ENCODE peak calls at places on chromosomes 16 and 17, in five cellular contexts. B is astrocyte of the spinal cord, O is hepatocyte, W is fibroblast of the aortic adventitia, S is HCT116. P is an unnamed sample.

GRCh38 chr17:37447641-37448040 is 41.0 kb downstream of the TADA2A start:
- DNase-seq in S (peak), W (peak), B (peak), O (no peak), P (no peak)

GRCh38 chr16:19210968-19211367 is 42.9 kb downstream of the SYT17 start:
- DNase-seq in O (no peak), B (no peak), W (no peak), S (no peak), P (no peak)

GRCh38 chr16:86171329-86171728 is 272.4 kb downstream of the IRF8 start:
- DNase-seq in S (no peak), B (no peak), W (peak), O (peak), P (no peak)

GRCh38 chr16:5216681-5217080 is 119.1 kb upstream of the EEF2KMT start:
- DNase-seq in B (no peak), W (no peak), S (no peak), O (no peak), P (no peak)

GRCh38 chr16:47716571-47716970 is 255.4 kb downstream of the PHKB start:
- DNase-seq in W (peak), O (no peak), S (no peak), B (no peak), P (no peak)

GRCh38 chr16:87350681-87351319 is 32.8 kb downstream of the FBXO31 start:
- DNase-seq in B (no peak), S (no peak), O (no peak), W (peak), P (peak)

GRCh38 chr17:349666-350065 is 2.9 kb downstream of the RPH3AL start:
- DNase-seq in O (no peak), B (no peak), S (no peak), W (no peak), P (no peak)

GRCh38 chr17:34996422-34997029 is 16.2 kb downstream of the LIG3 start:
- DNase-seq in O (no peak), S (no peak), W (no peak), B (no peak), P (no peak)

GRCh38 chr16:61948414-61948813 is 87.8 kb downstream of the CDH8 start:
- DNase-seq in O (no peak), W (no peak), B (no peak), S (no peak), P (no peak)

GRCh38 chr16:86663691-86664517 is 85.6 kb downstream of the FOXL1 start:
- DNase-seq in W (peak), S (no peak), O (no peak), B (peak), P (no peak)

GRCh38 chr17:51434434-51435170 is 174.3 kb downstream of the UTP18 start:
- DNase-seq in W (no peak), B (no peak), O (no peak), S (peak), P (no peak)

GRCh38 chr16:51573191-51573590 is 422.1 kb upstream of the SALL1 start:
- DNase-seq in W (no peak), O (no peak), S (no peak), B (no peak), P (no peak)

GRCh38 chr17:6496636-6497441 is 52.6 kb downstream of the PIMREG start:
- DNase-seq in S (no peak), O (no peak), W (no peak), B (no peak), P (no peak)

GRCh38 chr17:65292430-65292829 is 155.3 kb downstream of the RGS9 start:
- DNase-seq in O (no peak), W (no peak), B (no peak), S (no peak), P (no peak)

GRCh38 chr17:6710317-6710716 is 2.9 kb downstream of the SLC13A5 start:
- DNase-seq in B (no peak), W (no peak), S (no peak), O (no peak), P (no peak)

GRCh38 chr17:82237083-82237745 is 8.4 kb downstream of the SLC16A3 start:
- DNase-seq in B (no peak), W (no peak), S (no peak), O (no peak), P (no peak)

DNA sequence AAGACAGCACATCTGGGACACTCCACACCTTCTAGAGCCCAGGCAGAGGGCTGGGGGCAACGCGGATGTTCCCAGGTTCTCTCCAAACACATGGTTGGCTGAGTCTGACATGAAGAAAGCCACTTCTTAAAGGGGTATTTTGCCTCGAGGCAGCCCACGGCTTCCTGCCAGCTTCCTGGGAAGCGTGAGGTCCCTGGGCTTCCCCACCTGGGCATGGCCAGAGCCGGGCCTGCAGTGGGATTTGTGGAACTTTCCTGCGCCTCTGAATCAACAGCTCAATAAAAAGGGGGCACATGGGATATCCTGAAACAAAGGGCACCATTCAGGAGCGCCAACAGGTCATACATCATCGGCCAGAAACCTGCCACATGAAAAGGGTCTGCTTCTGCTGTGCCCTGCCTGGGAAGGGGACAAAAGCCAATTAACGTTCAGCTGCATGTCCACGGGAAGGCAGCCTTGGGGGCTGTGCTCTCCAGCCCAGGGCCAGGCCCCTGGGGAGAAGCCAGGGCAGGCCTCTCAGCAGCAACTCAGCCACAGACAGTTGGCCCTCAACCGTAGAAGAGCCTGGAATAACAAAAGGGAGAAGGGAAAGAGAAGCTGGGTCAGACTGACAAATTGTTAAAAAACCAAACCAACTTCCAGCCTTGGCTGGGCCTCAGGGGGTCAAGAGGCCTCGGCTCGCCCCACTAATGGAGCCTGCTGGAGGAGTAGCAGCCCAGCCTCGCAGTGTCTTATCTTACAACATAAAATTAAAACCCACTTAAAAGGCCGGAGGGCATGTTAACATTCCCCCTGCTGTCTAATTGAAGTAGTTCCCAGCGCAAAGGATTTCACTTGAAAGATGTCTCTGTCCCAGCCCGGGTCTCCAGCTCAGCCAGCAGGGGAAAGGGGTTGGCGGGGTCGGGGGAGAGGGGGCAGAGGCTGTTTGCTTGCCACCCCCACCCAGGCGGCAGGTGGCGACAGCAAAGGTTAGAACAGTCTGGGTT is 34.2 kb downstream of the TBX4 start:
- DNase-seq in B (no peak), W (no peak), S (no peak), O (no peak), P (no peak)
- TF ChIP-seq CTCF in B (no peak), W (no peak), S (no peak), O (no peak), P (no peak)

GRCh38 chr17:50144845-50145531 is 5.5 kb downstream of the PPP1R9B start:
- DNase-seq in W (no peak), B (no peak), O (no peak), S (no peak), P (no peak)

GRCh38 chr17:50146230-50146926 is 4.1 kb downstream of the PPP1R9B start:
- DNase-seq in W (no peak), S (no peak), B (no peak), O (no peak), P (no peak)

GRCh38 chr17:50146927-50147640 is 3.4 kb downstream of the PPP1R9B start:
- DNase-seq in W (no peak), B (no peak), O (no peak), S (no peak), P (no peak)

GRCh38 chr17:50144346-50144745 is 6.1 kb downstream of the PPP1R9B start:
- DNase-seq in O (no peak), B (no peak), S (no peak), W (no peak), P (no peak)

GRCh38 chr17:50145532-50146229 is 4.8 kb downstream of the PPP1R9B start:
- DNase-seq in S (no peak), B (no peak), O (no peak), W (no peak), P (no peak)
- H3K4me3 ChIP-seq in S (no peak), B (no peak), O (no peak), W (peak), P (peak)

DNA sequence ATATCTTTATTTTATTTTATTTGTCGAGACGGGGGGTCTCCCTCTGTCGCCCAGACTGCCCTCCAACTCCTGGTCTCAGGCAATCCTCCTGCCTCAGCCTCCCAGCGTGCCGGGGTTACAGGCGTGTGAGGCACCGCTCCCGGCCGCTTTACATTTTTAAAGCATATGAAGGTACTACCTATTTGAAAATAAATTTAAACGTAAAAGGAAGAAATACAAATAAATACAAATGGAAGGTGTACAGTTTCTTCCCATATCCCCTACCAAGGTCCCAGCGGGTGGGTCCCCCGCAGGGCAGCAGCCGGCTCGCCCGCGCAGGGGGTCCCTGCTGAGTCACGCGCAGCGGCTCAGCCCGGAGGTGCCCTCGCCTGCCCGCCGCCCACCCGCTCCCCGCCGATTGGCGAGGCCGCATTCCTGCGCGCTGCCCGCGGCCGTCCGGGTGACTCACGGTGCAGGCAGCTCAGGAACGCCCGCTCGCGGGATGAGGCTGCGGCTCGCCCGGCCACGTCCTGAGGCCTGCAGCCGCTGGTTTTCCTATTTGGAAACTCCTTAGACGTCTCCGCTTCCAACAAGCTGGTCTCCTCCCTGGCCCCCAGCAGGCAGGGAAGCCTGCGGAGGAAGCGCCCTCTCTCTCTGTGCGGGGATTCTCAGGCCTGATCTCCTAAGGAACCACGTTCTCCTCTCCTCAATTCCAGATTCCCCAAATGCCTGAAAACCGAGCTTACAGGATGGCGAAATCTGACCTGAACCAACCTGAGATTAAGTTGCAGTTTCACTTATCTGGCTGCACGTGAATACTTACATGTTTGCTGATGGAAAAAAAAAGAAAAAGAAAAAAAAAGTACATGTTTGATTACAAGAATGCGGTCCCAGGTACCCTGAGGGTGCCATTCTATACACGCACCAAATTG is 54.8 kb upstream of the MAP3K14 start:
- DNase-seq in O (peak), S (peak), W (peak), B (peak), P (peak)
- TF ChIP-seq CTCF in O (no peak), S (no peak), W (peak), B (no peak), P (no peak)

DNA sequence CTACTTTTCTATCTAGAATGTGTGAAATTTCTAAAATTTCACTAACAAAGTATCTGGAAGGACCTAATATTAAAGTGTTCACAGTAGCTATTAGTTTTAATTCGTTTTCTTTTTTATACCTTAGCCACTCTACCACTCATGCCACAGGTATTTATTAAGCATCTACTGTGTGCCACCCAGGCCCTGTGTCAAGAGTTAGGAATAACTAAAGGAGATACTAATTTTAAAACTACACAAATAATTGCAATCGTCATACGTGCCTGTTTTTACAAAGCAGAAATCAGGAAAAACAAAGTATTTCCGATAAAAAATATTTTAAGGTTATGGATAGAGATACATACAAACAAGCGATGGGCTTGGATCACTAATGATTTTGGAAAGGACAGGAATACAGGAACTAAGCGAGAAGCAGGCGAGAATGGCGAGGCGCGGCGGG is 483 bp upstream of the EEF2K start:
- DNase-seq in S (no peak), B (no peak), W (no peak), O (no peak), P (no peak)
- H3K4me3 ChIP-seq in S (peak), B (peak), W (peak), O (peak), P (peak)

DNA sequence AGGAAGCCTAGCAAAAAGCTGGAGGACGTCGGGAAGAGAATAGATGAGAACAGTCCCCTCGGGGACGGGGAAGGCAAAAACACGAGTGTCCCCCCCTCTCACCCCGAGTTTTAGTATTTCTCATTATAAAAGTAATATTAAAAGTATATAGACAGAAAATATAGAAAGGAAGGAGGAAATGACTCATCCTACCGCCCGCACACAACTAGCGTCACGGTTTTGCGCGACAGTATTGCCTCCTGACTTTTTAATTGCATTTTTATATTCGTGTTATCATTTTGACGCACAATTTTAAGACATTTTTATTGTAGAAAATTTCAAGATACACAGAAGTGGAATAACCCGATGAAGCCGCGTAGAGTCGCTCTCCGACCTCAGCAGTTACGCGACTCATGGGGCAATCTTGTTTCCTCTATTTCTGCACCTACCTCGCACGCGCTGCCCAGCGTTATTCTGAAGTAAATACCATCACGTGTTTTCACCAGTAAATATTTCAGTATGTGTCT is 652 bp upstream of the SLC25A19 start:
- DNase-seq in O (peak), S (no peak), W (peak), B (peak), P (no peak)
- TF ChIP-seq CTCF in O (peak), S (no peak), W (no peak), B (no peak), P (no peak)

DNA sequence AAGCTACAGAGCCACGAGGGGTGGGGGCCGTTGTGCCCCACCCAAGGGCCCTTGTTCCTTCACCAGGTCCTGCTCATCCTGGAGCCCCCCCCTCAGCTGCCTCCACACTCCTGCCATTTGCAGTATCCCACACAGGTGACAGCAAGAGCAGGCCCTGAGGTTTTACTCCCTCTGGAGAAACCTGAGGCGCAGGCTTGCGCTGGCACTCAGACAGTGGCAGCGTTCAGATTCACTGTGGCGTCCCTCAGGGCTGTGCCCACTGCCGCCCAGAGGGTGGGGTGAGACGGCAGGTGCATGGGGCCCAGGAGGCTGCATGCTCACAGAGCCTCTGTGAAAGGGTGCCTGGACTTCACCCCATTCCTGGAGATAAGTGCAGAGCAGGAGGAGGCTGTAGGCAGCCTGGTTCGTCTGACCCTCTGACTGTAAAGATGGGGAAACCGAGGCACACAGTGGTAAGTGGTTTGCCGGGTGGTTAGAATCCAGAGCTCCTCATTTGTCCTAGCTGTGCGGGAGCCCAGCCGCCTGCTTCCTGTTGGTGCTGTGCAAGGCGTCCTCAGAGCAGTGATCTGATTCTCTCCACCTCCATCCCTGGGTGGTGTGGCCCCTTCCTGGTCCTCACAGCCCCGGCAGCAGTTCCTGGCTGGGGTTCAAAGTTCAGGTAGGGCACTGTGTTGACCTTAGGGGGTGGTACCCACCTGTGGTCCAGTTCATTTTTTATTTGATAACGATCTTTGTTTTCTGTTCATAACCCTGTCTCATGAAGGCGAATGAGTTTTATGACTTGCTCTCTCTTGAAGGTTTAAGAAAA is 1.6 kb downstream of the SPIRE2 start:
- DNase-seq in B (no peak), S (no peak), O (no peak), W (no peak), P (no peak)
- H3K4me3 ChIP-seq in B (no peak), S (peak), O (no peak), W (no peak), P (no peak)

DNA sequence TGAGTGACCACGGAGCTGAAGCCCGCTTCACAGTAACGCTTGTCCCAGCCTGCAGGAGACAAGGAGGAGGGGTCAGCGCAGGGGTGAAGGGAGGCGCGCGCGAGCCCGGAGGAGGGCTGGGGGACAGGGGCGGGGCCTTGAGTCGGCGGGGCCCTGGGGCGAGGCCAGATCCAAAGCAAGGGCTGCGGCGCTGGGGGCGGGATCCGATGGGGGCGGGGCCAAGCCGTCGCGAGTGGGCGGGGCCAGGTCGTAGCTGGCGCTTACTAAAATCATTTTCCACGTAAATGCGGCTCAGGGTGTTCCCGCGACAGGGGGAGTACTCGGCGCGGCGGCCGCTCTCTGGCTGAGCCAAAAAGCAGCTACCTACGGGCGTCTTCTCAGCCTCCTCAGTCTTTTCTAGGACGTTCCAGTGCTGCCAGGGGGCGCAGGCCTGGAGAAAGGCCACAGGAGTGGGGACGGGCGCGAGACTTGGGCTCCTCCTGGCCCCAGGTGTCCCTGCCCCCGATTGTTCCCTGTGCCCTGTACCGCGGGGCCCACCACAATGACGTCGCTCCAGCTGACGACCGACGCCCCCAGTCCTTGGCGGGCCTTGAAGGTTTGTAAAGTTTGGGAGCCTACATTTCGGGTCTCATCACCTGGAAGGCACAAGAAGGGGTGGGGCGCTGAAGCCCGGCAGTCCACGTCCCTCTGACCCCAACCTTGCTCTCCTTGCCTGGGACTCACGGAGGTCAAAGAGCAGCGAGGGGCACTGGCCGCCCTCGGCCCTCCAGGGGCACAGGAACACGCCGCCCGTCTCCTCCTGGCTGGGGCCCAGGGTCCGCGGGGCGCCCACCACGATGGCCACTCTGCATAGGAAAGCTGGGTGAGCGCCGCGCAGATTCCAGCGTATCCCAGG is 3.9 kb downstream of the ITGA2B start:
- DNase-seq in O (peak), S (peak), B (peak), W (peak), P (peak)
- TF ChIP-seq CTCF in O (peak), S (no peak), B (peak), W (peak), P (peak)

P was measured in HFF-Myc.